ENCODE peak calls at places on chromosomes 11 and 22, in five cellular contexts. R, V, I, J and X are unnamed samples.

GRCh38 chr11:20000393-20001134 is 159.7 kb downstream of the DBX1 start:
- DNase-seq in R (no peak), V (peak), I (peak), J (peak), X (no peak)

GRCh38 chr22:40345271-40345670 is 1.0 kb upstream of the ADSL start:
- DNase-seq in R (peak), V (no peak), I (peak), J (no peak), X (no peak)

GRCh38 chr11:98234698-98235097 is 786.1 kb upstream of the CNTN5 start:
- DNase-seq in R (no peak), V (no peak), I (no peak), J (no peak), X (no peak)

GRCh38 chr11:107757661-107758060 is 45.8 kb upstream of the SLN start:
- DNase-seq in R (no peak), V (no peak), I (no peak), J (no peak), X (no peak)

GRCh38 chr22:44586337-44586990 is 88.4 kb upstream of the RTL6 start:
- DNase-seq in R (no peak), V (no peak), I (no peak), J (no peak), X (no peak)

GRCh38 chr11:57087966-57088365 is 93.8 kb upstream of the LRRC55 start:
- DNase-seq in R (no peak), V (no peak), I (no peak), J (no peak), X (no peak)

GRCh38 chr11:129738242-129738641 is 77.4 kb upstream of the TMEM45B start:
- DNase-seq in R (no peak), V (no peak), I (no peak), J (no peak), X (no peak)

GRCh38 chr22:45867118-45867905 is 109.7 kb downstream of the WNT7B start:
- DNase-seq in R (no peak), V (peak), I (no peak), J (peak), X (no peak)

GRCh38 chr11:875769-876301 is 33.2 kb downstream of the TSPAN4 start:
- DNase-seq in R (no peak), V (no peak), I (no peak), J (no peak), X (no peak)

GRCh38 chr22:37672920-37673453 is 2.4 kb upstream of the LGALS1 start:
- DNase-seq in R (no peak), V (no peak), I (no peak), J (no peak), X (no peak)

GRCh38 chr11:116969694-116970093 is 128.5 kb downstream of the SIK3 start:
- DNase-seq in R (no peak), V (no peak), I (no peak), J (no peak), X (no peak)

GRCh38 chr11:7060828-7061227 is 28.0 kb upstream of the RBMXL2 start:
- DNase-seq in R (peak), V (no peak), I (no peak), J (no peak), X (no peak)

GRCh38 chr11:2448661-2449547 is 4.1 kb downstream of the KCNQ1 start:
- DNase-seq in R (no peak), V (no peak), I (no peak), J (no peak), X (no peak)

GRCh38 chr11:132504501-132505041 is 1027.7 kb downstream of the OPCML start:
- DNase-seq in R (no peak), V (no peak), I (no peak), J (peak), X (no peak)

GRCh38 chr11:70399681-70400112 is 1.4 kb downstream of the CTTN start:
- DNase-seq in R (peak), V (peak), I (peak), J (peak), X (peak)

GRCh38 chr22:26708256-26709009 is 51.0 kb downstream of the MIAT start:
- DNase-seq in R (no peak), V (no peak), I (no peak), J (no peak), X (no peak)

GRCh38 chr22:44881624-44882023 is 128.2 kb downstream of the PHF21B start:
- DNase-seq in R (no peak), V (no peak), I (no peak), J (no peak), X (no peak)

DNA sequence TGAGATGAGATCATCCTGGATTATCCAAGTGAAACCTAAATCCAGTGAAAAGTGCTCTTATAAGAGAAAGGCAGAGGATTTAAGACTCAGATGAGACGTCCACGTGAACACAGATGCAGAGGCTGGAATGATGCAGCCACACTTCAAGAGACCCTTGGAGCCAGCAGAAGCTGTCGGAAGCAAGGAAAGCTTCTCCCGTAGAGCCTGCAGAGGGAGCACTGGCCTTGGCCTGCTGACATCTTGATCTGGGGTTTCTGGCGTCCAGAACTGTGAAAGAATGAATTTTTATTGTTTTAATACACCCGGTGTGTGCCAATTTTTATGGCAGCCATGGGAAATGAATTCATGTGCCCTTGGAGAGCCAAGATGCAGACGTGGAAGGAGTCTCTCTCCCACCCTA is 407.0 kb upstream of the B3GAT1 start:
- DNase-seq in R (no peak), V (no peak), I (no peak), J (peak), X (no peak)
- TF ChIP-seq CTCF in R (no peak), V (peak), I (no peak), J (peak), X (no peak)

GRCh38 chr11:104256525-104256924 is 92.6 kb upstream of the PDGFD start:
- DNase-seq in R (peak), V (no peak), I (no peak), J (no peak), X (peak)

GRCh38 chr11:104259121-104259610 is 95.2 kb upstream of the PDGFD start:
- DNase-seq in R (no peak), V (no peak), I (no peak), J (no peak), X (no peak)

GRCh38 chr11:104254347-104254746 is 90.4 kb upstream of the PDGFD start:
- DNase-seq in R (peak), V (peak), I (peak), J (peak), X (peak)
- TF ChIP-seq CTCF in R (peak), V (peak), I (peak), J (peak), X (peak)

DNA sequence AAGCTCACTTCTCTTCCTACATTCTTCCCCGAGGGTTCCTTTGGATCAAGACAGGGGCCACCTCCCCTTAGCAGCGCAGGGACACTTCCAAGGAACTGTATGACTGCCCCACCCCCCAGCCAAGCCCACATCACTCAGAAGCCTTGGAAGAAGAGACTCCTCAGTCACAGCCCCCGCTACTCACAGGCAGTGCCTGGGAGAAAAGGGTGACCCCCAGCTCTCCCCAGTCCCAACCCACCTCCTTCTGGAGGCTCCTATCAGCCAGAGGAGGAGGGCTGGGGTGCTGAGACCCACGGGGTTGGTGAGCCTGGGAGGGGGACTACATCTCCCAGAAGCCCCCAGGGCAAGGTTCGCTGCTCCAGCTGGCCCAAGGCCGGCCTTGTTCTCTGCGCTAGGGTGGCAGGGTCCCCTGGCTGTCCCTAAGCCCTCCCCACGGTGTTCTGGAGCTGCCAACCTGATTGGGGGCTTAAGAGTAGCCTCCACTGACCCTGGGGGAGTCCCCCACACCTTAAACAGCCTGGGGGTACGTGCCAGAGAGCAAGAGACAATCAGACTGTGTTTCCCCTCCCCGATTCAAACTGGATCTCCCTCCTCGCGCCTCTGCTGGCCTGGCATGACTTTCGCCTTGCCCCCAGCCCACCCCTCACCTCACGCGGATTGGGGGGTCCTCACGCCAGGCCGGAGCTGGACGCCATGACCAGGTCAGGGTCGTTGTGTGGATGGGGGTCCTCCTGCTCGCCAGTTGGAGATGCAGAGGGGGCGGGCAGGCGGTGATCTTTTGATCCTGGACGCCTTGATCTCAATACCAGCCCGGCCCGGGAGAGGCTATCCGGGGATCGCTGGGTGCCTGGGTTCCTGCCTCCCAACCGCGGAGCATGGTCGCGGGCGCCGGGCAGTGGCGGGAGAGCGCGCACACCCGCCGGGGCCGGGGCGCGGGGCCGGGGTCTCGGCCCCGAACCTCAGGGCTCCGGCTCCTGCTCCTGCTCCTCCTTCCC is 838 bp downstream of the BCL9L start:
- DNase-seq in R (no peak), V (peak), I (peak), J (peak), X (no peak)
- TF ChIP-seq CTCF in R (no peak), V (no peak), I (no peak), J (no peak), X (no peak)

DNA sequence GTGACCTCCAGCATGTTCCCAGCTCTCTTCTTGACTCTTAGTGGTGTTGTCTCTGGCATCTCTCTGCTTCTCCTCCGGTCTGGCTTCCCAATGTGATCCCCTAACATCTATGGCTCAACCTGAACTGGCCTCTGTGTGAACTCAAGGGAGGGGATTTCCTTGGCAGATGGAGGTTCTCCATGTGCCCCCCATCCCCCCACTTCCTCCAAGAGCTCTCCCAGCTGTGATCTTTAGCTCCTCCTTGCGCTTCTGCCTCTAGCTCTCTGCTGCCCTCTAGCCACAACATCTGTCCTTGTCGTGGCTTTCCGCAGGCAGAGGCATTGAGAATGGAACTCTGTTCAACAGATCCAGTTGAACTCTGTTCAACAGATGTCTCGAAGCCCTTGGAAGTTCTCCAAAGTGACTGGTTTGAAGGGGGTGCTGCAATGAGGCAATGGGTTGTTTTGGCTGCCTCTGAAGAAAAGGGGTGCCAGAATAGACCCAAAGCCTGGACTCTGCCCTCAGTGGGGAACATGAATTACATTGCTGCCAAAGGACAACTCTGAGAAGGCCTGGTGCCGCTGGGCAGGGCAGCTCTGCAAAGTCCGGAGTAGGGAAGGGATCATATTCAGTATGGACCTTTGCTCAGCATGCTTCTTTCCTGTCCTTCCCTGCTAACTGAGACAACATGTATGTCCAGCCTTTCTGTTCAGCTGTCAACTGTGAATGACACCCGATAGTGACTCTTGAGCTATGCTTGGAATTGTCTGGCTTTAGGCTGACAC is 61.9 kb downstream of the ADM start:
- DNase-seq in R (peak), V (peak), I (peak), J (peak), X (peak)
- TF ChIP-seq CTCF in R (peak), V (peak), I (peak), J (peak), X (peak)

GRCh38 chr11:34051349-34052035 is at the start of gene CAPRIN1:
- DNase-seq in R (peak), V (peak), I (peak), J (peak), X (peak)
- TF ChIP-seq CTCF in R (no peak), V (no peak), I (no peak), J (no peak), X (no peak)

GRCh38 chr11:22432331-22433065 is 94.3 kb downstream of the SLC17A6 start:
- DNase-seq in R (peak), V (peak), I (no peak), J (peak), X (no peak)

GRCh38 chr11:22430286-22430685 is 92.1 kb downstream of the SLC17A6 start:
- DNase-seq in R (no peak), V (no peak), I (no peak), J (no peak), X (no peak)

GRCh38 chr11:22431074-22431473 is 92.9 kb downstream of the SLC17A6 start:
- DNase-seq in R (no peak), V (peak), I (no peak), J (no peak), X (no peak)

GRCh38 chr11:22426915-22427314 is 88.7 kb downstream of the SLC17A6 start:
- DNase-seq in R (no peak), V (no peak), I (no peak), J (no peak), X (no peak)
- TF ChIP-seq CTCF in R (peak), V (no peak), I (no peak), J (no peak), X (no peak)

DNA sequence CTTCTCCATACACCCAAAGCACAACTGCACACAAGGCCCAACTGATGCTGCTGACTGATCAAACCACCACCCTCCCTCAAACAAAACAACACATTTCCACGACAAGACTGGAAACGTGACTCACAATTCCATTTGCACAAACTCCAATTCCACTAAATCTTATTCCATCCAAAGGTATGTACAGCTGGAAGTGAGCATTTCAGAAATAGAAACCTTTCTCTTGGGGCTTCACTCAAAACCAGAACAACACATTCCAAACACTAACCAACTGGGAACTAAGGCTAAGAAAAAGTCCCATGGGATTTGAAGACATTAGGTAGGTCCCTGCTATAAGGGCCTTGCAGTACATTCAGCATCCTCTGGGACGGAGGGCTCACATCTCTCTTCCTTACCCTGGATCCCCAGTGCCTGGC is 19.6 kb downstream of the MORC2 start:
- DNase-seq in R (peak), V (no peak), I (no peak), J (no peak), X (no peak)
- TF ChIP-seq CTCF in R (no peak), V (no peak), I (no peak), J (no peak), X (no peak)

GRCh38 chr22:29030618-29031235 is 30.9 kb downstream of the C22orf31 start:
- DNase-seq in R (peak), V (peak), I (peak), J (peak), X (peak)

GRCh38 chr22:29028468-29028867 is 33.2 kb downstream of the C22orf31 start:
- DNase-seq in R (no peak), V (no peak), I (no peak), J (no peak), X (no peak)

GRCh38 chr22:29031236-29031982 is 30.2 kb downstream of the C22orf31 start:
- DNase-seq in R (peak), V (peak), I (peak), J (peak), X (peak)

GRCh38 chr22:29029202-29030000 is 32.2 kb downstream of the C22orf31 start:
- DNase-seq in R (no peak), V (no peak), I (no peak), J (no peak), X (no peak)

GRCh38 chr22:29030016-29030617 is 31.5 kb downstream of the C22orf31 start:
- DNase-seq in R (peak), V (no peak), I (peak), J (no peak), X (peak)
- TF ChIP-seq CTCF in R (no peak), V (no peak), I (no peak), J (no peak), X (peak)

DNA sequence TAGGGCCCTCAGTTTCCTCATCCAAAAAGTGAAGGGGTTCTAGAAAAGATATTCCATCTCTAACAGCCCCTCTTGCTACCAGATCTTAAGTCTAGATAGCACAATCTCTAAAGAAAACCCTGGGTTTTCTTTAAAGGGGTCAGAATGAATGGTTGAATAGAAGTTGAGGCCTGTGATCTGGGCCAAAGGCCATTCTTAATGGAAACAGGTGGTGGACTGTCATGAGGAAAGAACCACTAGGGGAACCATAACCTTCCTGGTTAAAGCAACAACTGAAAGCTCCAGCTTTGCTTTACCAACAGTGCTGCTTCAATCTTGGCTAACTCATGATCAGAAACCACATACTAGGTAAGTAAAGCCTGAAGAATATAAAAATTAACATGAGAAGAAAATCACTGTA is 1.8 kb downstream of the CELF1 start:
- DNase-seq in R (no peak), V (no peak), I (no peak), J (no peak), X (no peak)
- TF ChIP-seq CTCF in R (peak), V (no peak), I (peak), J (peak), X (peak)

DNA sequence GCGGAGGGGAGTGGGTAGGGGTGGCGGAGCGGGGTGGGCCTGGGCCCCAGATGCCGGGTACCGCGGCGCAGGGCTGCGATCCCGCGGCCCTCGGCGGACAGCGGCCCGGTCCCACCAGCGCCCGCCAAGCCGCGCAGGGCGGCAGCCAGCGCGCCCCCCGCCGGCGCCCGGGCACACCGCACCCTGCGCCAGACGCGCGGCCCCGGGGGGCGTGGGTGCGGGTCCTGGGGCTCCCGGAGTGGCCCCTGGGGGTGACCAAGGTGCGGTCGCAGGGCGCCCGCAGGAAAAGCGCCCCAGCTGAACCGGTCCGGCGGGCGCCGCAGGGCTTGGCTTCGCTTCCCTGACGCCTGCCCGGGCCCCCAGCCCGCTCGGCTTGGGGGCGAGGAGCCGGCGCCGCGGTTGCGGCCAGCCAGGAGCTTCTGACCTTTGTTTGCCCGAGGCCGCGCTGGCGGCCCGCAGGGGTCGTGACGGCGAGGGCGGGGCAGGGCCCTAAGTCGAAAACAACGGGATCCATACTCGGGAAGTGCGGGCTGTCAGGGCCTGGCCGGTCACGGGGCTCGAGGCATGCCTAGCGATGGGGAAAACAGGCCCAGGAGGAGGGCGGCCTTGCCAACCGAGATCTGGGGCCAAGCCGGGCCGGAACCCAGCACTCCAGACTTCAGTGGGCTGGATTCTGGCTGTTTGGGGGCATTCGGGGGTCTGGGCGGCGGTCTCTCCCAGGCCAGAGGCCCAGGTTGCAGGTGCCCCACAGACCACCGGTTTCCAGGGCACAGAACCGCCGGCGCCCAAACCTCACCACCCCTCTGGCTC is 581 bp upstream of the AP5B1 start:
- DNase-seq in R (no peak), V (peak), I (peak), J (peak), X (no peak)
- TF ChIP-seq CTCF in R (no peak), V (no peak), I (no peak), J (peak), X (peak)